ENCODE peak calls at places on chromosomes 2 and 18, in five cellular contexts. I, G, U, F and Y are unnamed samples.

GRCh38 chr2:30217644-30218361 is 13.5 kb upstream of the LBH start:
- DNase-seq in I (peak; percentile 89), G (no peak), U (no peak), F (no peak), Y (no peak)

GRCh38 chr2:219171231-219171651 is 1.4 kb upstream of the SLC23A3 start:
- DNase-seq in I (peak; percentile 89), G (peak; percentile 93), U (no peak), F (peak; percentile 76), Y (peak; percentile 80)

GRCh38 chr18:48797841-48798255 is 152.9 kb downstream of the SMAD7 start:
- DNase-seq in I (peak; percentile 64), G (no peak), U (no peak), F (no peak), Y (peak; percentile 25)

GRCh38 chr2:101125374-101125773 is 25.8 kb downstream of the TBC1D8 start:
- DNase-seq in I (no peak), G (peak; percentile 43), U (no peak), F (no peak), Y (no peak)

GRCh38 chr2:189633392-189633811 is 27.9 kb upstream of the ASNSD1 start:
- DNase-seq in I (no peak), G (peak; percentile 46), U (no peak), F (no peak), Y (no peak)

GRCh38 chr18:64407606-64408005 is 258.7 kb upstream of the LINC00305 start:
- DNase-seq in I (no peak), G (no peak), U (no peak), F (no peak), Y (no peak)

GRCh38 chr18:74861154-74861553 is 263.5 kb downstream of the ZNF407 start:
- DNase-seq in I (no peak), G (no peak), U (no peak), F (no peak), Y (no peak)

GRCh38 chr2:25323042-25323514 is 18.6 kb downstream of the DNMT3A start:
- DNase-seq in I (no peak), G (peak; percentile 35), U (no peak), F (no peak), Y (no peak)

GRCh38 chr2:160934991-160935390 is 225.2 kb upstream of the TANK start:
- DNase-seq in I (no peak), G (no peak), U (no peak), F (no peak), Y (no peak)

GRCh38 chr2:37934591-37935513 is 9.8 kb downstream of the RMDN2 start:
- DNase-seq in I (no peak), G (no peak), U (no peak), F (no peak), Y (no peak)

GRCh38 chr2:12819721-12820120 is 103.0 kb downstream of the TRIB2 start:
- DNase-seq in I (no peak), G (peak; percentile 67), U (no peak), F (no peak), Y (no peak)

GRCh38 chr2:12818416-12819097 is 101.8 kb downstream of the TRIB2 start:
- DNase-seq in I (no peak), G (peak; percentile 87), U (no peak), F (no peak), Y (no peak)

GRCh38 chr2:12816379-12817306 is 99.9 kb downstream of the TRIB2 start:
- DNase-seq in I (no peak), G (peak; percentile 88), U (no peak), F (no peak), Y (no peak)

GRCh38 chr2:12817870-12818269 is 101.1 kb downstream of the TRIB2 start:
- DNase-seq in I (no peak), G (no peak), U (no peak), F (no peak), Y (no peak)

DNA sequence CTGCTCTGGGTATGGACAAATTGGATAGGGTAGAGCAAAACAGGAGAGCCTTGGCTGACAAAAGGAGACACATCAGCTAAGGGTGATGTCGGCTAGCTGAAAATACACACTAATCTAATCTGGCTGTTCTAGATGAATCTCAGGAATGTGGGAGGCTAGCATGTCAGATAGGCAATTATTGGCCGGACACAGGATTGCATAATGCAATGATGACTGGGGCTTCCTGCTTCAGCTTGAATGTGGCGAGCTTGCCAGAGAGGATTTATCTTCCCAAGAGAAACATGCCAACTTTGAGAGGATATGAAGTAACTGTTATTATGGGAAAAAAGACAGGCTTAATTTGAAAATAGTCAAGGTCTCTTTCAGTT is 102.3 kb downstream of the TRIB2 start:
- DNase-seq in I (peak; percentile 87), G (peak; percentile 99), U (no peak), F (peak; percentile 92), Y (peak; percentile 78)
- H3K4me3 ChIP-seq in I (no peak overlapping the region), G (no peak overlapping the region), U (no peak overlapping the region), F (no peak overlapping the region), Y (no peak overlapping the region)

GRCh38 chr2:233156001-233156400 is 95.5 kb upstream of the ATG16L1 start:
- DNase-seq in I (no peak), G (no peak), U (no peak), F (no peak), Y (no peak)
- H3K4me3 ChIP-seq in I (no peak overlapping the region), G (no peak overlapping the region), U (no peak overlapping the region), F (no peak overlapping the region), Y (no peak overlapping the region)

GRCh38 chr2:236166781-236167296 is 1.3 kb downstream of the GBX2 start:
- DNase-seq in I (no peak), G (no peak), U (no peak), F (no peak), Y (no peak)

GRCh38 chr2:236164983-236165301 is 3.2 kb downstream of the GBX2 start:
- DNase-seq in I (no peak), G (no peak), U (no peak), F (no peak), Y (no peak)

GRCh38 chr2:236167297-236168109 is 683 bp downstream of the GBX2 start:
- DNase-seq in I (no peak), G (peak; percentile 45), U (no peak), F (no peak), Y (no peak)

GRCh38 chr2:236165491-236166156 is 2.6 kb downstream of the GBX2 start:
- DNase-seq in I (no peak), G (no peak), U (no peak), F (no peak), Y (no peak)

DNA sequence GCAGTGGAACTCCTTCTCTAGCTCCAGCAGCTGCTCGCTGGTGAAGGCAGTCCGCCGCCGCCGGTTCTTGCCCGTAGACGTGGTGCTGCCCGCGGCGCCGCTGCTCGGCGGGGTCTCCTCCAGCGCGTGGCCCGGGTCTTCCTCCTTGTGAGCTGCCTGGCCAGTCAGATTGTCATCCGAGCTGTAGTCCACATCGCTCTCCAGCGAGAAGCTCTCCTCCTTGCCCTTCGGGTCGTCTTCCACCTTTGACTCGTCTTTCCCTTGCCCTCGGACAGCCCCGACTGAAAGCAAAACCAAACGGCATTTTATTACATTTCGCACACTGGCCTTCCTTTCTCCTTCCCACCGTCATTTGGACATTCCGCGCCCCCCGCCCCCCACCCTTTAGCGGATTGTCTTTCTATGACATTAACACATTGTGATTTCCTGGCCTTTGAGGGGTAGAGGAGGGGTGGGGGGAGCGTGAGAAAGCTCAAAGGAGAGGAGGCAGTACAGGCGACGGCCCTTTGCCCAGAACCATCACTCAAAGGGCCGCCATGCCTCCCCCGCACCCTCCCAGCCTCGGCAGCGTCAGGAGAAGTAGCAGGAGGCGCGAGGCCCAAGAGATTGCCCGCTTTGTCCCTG is 1.9 kb downstream of the GBX2 start:
- DNase-seq in I (no peak), G (no peak), U (no peak), F (no peak), Y (no peak)
- H3K4me3 ChIP-seq in I (peak overlapping the region; percentile 5), G (no peak overlapping the region), U (peak overlapping the region; percentile 80), F (no peak overlapping the region), Y (peak overlapping the region; percentile 27)

GRCh38 chr2:136611451-136611850 is 153.9 kb upstream of the THSD7B start:
- DNase-seq in I (no peak), G (no peak), U (no peak), F (no peak), Y (no peak)
- H3K4me3 ChIP-seq in I (no peak overlapping the region), G (no peak overlapping the region), U (no peak overlapping the region), F (no peak overlapping the region), Y (no peak overlapping the region)

GRCh38 chr2:222298311-222299150 is at the start of gene PAX3:
- DNase-seq in I (no peak), G (peak; percentile 34), U (no peak), F (no peak), Y (no peak)
- H3K4me3 ChIP-seq in I (peak within 1 kb of the TSS; percentile 43), G (peak within 1 kb of the TSS; percentile 17), U (peak within 1 kb of the TSS; percentile 23), F (no peak within 1 kb of the TSS), Y (peak within 1 kb of the TSS; percentile 61)

DNA sequence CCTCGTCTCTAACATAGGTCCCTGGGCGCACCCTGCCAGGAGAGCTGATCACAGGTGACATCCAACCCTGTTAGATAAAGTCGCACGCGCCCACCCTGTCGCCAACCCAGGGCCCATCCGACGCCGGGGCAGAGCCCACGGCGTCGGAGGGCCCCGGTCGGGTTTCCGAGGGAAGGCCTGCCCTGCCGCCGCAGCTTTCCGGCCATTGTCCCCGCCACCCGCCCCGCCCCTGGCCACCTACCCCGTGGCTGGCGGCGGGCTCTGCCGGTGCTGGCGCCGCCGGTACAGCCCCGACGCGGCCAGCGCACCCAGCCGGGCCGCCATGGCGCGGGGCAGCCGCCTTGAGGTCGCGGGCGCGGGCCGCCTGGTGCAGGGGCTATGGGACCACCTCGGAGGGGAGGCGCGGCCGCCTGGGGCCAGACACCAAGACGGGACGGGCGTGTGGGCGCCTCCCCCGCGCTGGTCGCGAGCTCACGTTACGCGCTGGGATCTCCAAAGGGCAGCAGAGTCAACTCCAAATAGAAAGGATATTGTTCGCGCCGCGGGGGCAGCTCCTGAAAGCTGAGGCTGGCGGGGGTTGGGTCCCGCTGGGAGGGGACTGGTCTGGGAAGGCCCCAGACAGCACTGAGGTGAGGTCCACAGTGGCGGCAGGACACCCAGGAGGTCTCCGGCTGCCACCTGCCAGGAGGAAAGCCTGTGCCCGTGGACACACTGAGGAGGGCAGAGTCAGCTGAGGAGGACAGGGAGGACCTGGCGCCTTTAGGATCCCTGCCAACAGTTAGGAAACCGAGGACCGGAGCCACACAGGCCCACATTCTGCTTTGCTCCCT is 11.1 kb downstream of the LIMS2 start:
- DNase-seq in I (peak; percentile 68), G (no peak), U (no peak), F (no peak), Y (peak; percentile 1)
- H3K4me3 ChIP-seq in I (peak overlapping the region; percentile 44), G (no peak overlapping the region), U (peak overlapping the region; percentile 34), F (peak overlapping the region; percentile 38), Y (peak overlapping the region; percentile 54)

GRCh38 chr2:241864168-241864896 is 5.2 kb upstream of the RTP5 start:
- DNase-seq in I (no peak), G (no peak), U (no peak), F (no peak), Y (no peak)
- H3K4me3 ChIP-seq in I (no peak overlapping the region), G (no peak overlapping the region), U (no peak overlapping the region), F (no peak overlapping the region), Y (no peak overlapping the region)